ENCODE peak calls at places on chromosomes 6 and 20, in ten cellular contexts. One of them, this sample, is unnamed.

GRCh38 chr20:45372241-45372640 is 5.9 kb downstream of the TP53TG5 start:
- DNase-seq in uterus: no peak
- DNase-seq in psoas muscle: no peak
- DNase-seq in esophagus squamous epithelium: no peak
- DNase-seq in Peyer's patch: no peak
- DNase-seq in hepatocyte: no peak
- DNase-seq in breast epithelium: no peak
- DNase-seq in astrocyte: no peak
- DNase-seq in cardiac muscle cell: no peak
- DNase-seq in heart right ventricle: no peak
- DNase-seq in this sample: no peak

GRCh38 chr6:27502508-27503435 is 29.9 kb upstream of the ZNF184 start:
- DNase-seq in uterus: peak; percentile 80
- DNase-seq in psoas muscle: no peak
- DNase-seq in esophagus squamous epithelium: no peak
- DNase-seq in Peyer's patch: peak; percentile 69
- DNase-seq in hepatocyte: peak; percentile 78
- DNase-seq in breast epithelium: no peak
- DNase-seq in astrocyte: peak; percentile 48
- DNase-seq in cardiac muscle cell: peak; percentile 47
- DNase-seq in heart right ventricle: peak; percentile 47
- DNase-seq in this sample: no peak

GRCh38 chr6:151422981-151423380 is 28.9 kb downstream of the RMND1 start:
- DNase-seq in uterus: no peak
- DNase-seq in psoas muscle: no peak
- DNase-seq in esophagus squamous epithelium: no peak
- DNase-seq in Peyer's patch: no peak
- DNase-seq in hepatocyte: no peak
- DNase-seq in breast epithelium: no peak
- DNase-seq in astrocyte: no peak
- DNase-seq in cardiac muscle cell: no peak
- DNase-seq in heart right ventricle: no peak
- DNase-seq in this sample: no peak

GRCh38 chr6:165636415-165637048 is 26.5 kb downstream of the PDE10A start:
- DNase-seq in uterus: no peak
- DNase-seq in psoas muscle: no peak
- DNase-seq in esophagus squamous epithelium: no peak
- DNase-seq in Peyer's patch: no peak
- DNase-seq in hepatocyte: no peak
- DNase-seq in breast epithelium: no peak
- DNase-seq in astrocyte: peak; percentile 17
- DNase-seq in cardiac muscle cell: peak; percentile 43
- DNase-seq in heart right ventricle: no peak
- DNase-seq in this sample: no peak

GRCh38 chr6:159760602-159761057 is 1.2 kb upstream of the ACAT2 start:
- DNase-seq in uterus: no peak
- DNase-seq in psoas muscle: no peak
- DNase-seq in esophagus squamous epithelium: no peak
- DNase-seq in Peyer's patch: no peak
- DNase-seq in hepatocyte: peak; percentile 16
- DNase-seq in breast epithelium: no peak
- DNase-seq in astrocyte: peak; percentile 77
- DNase-seq in cardiac muscle cell: no peak
- DNase-seq in heart right ventricle: no peak
- DNase-seq in this sample: no peak

GRCh38 chr6:26243742-26244141 is 121.3 kb upstream of the BTN3A2 start:
- DNase-seq in uterus: no peak
- DNase-seq in psoas muscle: no peak
- DNase-seq in esophagus squamous epithelium: no peak
- DNase-seq in Peyer's patch: no peak
- DNase-seq in hepatocyte: peak; percentile 78
- DNase-seq in breast epithelium: no peak
- DNase-seq in astrocyte: no peak
- DNase-seq in cardiac muscle cell: no peak
- DNase-seq in heart right ventricle: no peak
- DNase-seq in this sample: no peak

GRCh38 chr6:127855542-127856159 is 45.2 kb downstream of the THEMIS start:
- DNase-seq in uterus: no peak
- DNase-seq in psoas muscle: no peak
- DNase-seq in esophagus squamous epithelium: no peak
- DNase-seq in Peyer's patch: no peak
- DNase-seq in hepatocyte: peak; percentile 46
- DNase-seq in breast epithelium: no peak
- DNase-seq in astrocyte: no peak
- DNase-seq in cardiac muscle cell: peak; percentile 32
- DNase-seq in heart right ventricle: no peak
- DNase-seq in this sample: peak; percentile 41

GRCh38 chr6:92682999-92683398 is 736.4 kb downstream of the EPHA7 start:
- DNase-seq in uterus: no peak
- DNase-seq in psoas muscle: no peak
- DNase-seq in esophagus squamous epithelium: no peak
- DNase-seq in Peyer's patch: no peak
- DNase-seq in hepatocyte: no peak
- DNase-seq in breast epithelium: no peak
- DNase-seq in astrocyte: no peak
- DNase-seq in cardiac muscle cell: no peak
- DNase-seq in heart right ventricle: no peak
- DNase-seq in this sample: no peak

GRCh38 chr6:56348578-56348977 is 101.2 kb upstream of the COL21A1 start:
- DNase-seq in uterus: no peak
- DNase-seq in psoas muscle: no peak
- DNase-seq in esophagus squamous epithelium: no peak
- DNase-seq in Peyer's patch: no peak
- DNase-seq in hepatocyte: no peak
- DNase-seq in breast epithelium: no peak
- DNase-seq in astrocyte: no peak
- DNase-seq in cardiac muscle cell: no peak
- DNase-seq in heart right ventricle: no peak
- DNase-seq in this sample: no peak

GRCh38 chr6:56346958-56347357 is 99.6 kb upstream of the COL21A1 start:
- DNase-seq in uterus: no peak
- DNase-seq in psoas muscle: no peak
- DNase-seq in esophagus squamous epithelium: no peak
- DNase-seq in Peyer's patch: no peak
- DNase-seq in hepatocyte: no peak
- DNase-seq in breast epithelium: no peak
- DNase-seq in astrocyte: peak; percentile 40
- DNase-seq in cardiac muscle cell: no peak
- DNase-seq in heart right ventricle: no peak
- DNase-seq in this sample: no peak

GRCh38 chr6:56343295-56343694 is 95.9 kb upstream of the COL21A1 start:
- DNase-seq in uterus: no peak
- DNase-seq in psoas muscle: no peak
- DNase-seq in esophagus squamous epithelium: no peak
- DNase-seq in Peyer's patch: no peak
- DNase-seq in hepatocyte: no peak
- DNase-seq in breast epithelium: no peak
- DNase-seq in astrocyte: no peak
- DNase-seq in cardiac muscle cell: no peak
- DNase-seq in heart right ventricle: no peak
- DNase-seq in this sample: no peak

GRCh38 chr6:56347526-56347925 is 100.1 kb upstream of the COL21A1 start:
- DNase-seq in uterus: no peak
- DNase-seq in psoas muscle: no peak
- DNase-seq in esophagus squamous epithelium: no peak
- DNase-seq in Peyer's patch: no peak
- DNase-seq in hepatocyte: no peak
- DNase-seq in breast epithelium: no peak
- DNase-seq in astrocyte: peak; percentile 64
- DNase-seq in cardiac muscle cell: no peak
- DNase-seq in heart right ventricle: no peak
- DNase-seq in this sample: no peak

DNA sequence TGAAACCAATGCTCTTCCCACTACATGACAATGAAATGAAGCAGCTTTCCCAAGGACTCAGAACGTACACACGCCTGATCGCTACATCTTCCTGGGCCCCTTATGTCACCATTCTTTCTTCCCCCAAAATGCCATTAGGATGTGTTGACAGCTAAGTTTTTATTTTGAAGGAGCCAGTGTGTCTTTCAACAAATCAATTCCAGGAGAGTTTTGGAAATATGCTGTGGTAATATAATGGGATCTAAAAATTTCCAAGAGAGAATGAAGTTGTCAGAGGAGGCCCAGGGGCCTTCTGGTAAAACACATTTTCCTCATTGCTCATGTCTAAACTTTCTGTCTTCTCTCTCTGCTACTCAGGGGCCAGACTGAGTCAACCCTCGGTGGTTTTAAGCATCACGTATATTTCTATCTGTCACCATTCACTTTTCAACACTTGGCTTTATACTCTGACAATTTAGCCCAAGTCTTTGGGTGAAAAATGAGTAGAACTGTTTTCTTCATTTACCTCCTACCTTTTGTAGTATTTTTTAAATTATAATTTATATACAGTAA is 98.2 kb upstream of the COL21A1 start:
- DNase-seq in uterus: no peak
- DNase-seq in psoas muscle: no peak
- DNase-seq in esophagus squamous epithelium: no peak
- DNase-seq in Peyer's patch: no peak
- DNase-seq in hepatocyte: no peak
- DNase-seq in breast epithelium: no peak
- DNase-seq in astrocyte: no peak
- DNase-seq in cardiac muscle cell: no peak
- DNase-seq in heart right ventricle: no peak
- DNase-seq in this sample: no peak
- TF ChIP-seq CTCF in uterus: no peak
- TF ChIP-seq CTCF in psoas muscle: no peak
- TF ChIP-seq CTCF in esophagus squamous epithelium: no peak
- TF ChIP-seq CTCF in Peyer's patch: no peak
- TF ChIP-seq CTCF in hepatocyte: no peak
- TF ChIP-seq CTCF in breast epithelium: no peak
- TF ChIP-seq CTCF in astrocyte: no peak
- TF ChIP-seq CTCF in cardiac muscle cell: no peak
- TF ChIP-seq CTCF in heart right ventricle: no peak
- TF ChIP-seq CTCF in this sample: no peak

DNA sequence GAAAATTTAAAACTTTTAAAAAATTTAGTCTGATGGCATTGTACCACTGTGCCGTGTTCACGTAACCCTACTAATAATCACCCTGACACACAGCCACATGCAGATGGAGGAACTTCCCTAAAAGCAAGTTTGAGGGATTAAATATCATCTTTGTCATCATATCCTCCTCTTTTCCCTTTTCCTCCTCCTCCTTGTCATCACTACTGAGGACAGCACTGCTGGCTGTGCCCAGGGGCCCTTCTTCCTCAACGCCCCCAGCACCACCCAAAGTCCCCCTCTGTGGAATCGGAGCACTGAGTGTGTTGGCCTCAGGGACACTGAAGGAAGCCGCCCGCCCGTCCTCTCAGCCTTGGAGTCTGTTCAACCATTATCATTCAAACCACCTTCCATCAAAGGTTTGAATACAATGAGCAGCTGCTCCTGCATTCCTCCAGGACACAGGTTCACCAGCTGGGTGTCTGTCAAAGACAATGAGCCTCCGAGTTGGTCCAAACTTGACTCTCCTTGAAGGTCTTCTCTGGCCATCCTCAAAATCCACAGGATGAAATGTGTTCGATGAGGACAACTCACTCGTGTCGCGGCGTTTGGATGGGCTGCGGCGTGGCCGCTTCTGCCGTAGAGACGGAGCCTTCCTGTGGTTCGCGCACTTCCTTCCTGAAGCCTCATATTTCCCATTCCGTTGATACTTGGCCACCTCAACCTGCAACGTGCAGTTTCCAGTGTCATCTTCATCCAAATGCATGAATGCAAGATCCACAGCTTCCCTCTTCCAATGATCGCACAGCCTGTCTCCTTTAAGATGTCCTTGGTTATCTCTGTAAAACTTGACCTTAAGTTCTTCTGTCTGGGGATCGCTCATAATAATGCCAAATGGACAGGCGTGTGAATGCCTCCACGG is 23.3 kb downstream of the NQO2 start:
- DNase-seq in uterus: no peak
- DNase-seq in psoas muscle: no peak
- DNase-seq in esophagus squamous epithelium: no peak
- DNase-seq in Peyer's patch: peak; percentile 54
- DNase-seq in hepatocyte: no peak
- DNase-seq in breast epithelium: no peak
- DNase-seq in astrocyte: no peak
- DNase-seq in cardiac muscle cell: no peak
- DNase-seq in heart right ventricle: peak; percentile 29
- DNase-seq in this sample: no peak
- H3K4me3 ChIP-seq in uterus: peak overlapping the region; percentile 32
- H3K4me3 ChIP-seq in psoas muscle: peak overlapping the region; percentile 72
- H3K4me3 ChIP-seq in esophagus squamous epithelium: peak overlapping the region; percentile 63
- H3K4me3 ChIP-seq in Peyer's patch: peak overlapping the region; percentile 33
- H3K4me3 ChIP-seq in hepatocyte: no peak overlapping the region
- H3K4me3 ChIP-seq in breast epithelium: peak overlapping the region; percentile 51
- H3K4me3 ChIP-seq in astrocyte: peak overlapping the region; percentile 46
- H3K4me3 ChIP-seq in cardiac muscle cell: no peak overlapping the region
- H3K4me3 ChIP-seq in heart right ventricle: peak overlapping the region; percentile 64
- H3K4me3 ChIP-seq in this sample: peak overlapping the region; percentile 39

GRCh38 chr20:19741914-19742313 is 16.1 kb upstream of the RIN2 start:
- DNase-seq in uterus: no peak
- DNase-seq in psoas muscle: no peak
- DNase-seq in esophagus squamous epithelium: no peak
- DNase-seq in Peyer's patch: no peak
- DNase-seq in hepatocyte: no peak
- DNase-seq in breast epithelium: no peak
- DNase-seq in astrocyte: no peak
- DNase-seq in cardiac muscle cell: no peak
- DNase-seq in heart right ventricle: no peak
- DNase-seq in this sample: no peak

GRCh38 chr20:19740503-19740902 is 17.6 kb upstream of the RIN2 start:
- DNase-seq in uterus: no peak
- DNase-seq in psoas muscle: no peak
- DNase-seq in esophagus squamous epithelium: no peak
- DNase-seq in Peyer's patch: no peak
- DNase-seq in hepatocyte: no peak
- DNase-seq in breast epithelium: no peak
- DNase-seq in astrocyte: no peak
- DNase-seq in cardiac muscle cell: no peak
- DNase-seq in heart right ventricle: no peak
- DNase-seq in this sample: no peak

GRCh38 chr20:19739351-19739750 is 18.7 kb upstream of the RIN2 start:
- DNase-seq in uterus: no peak
- DNase-seq in psoas muscle: no peak
- DNase-seq in esophagus squamous epithelium: no peak
- DNase-seq in Peyer's patch: no peak
- DNase-seq in hepatocyte: no peak
- DNase-seq in breast epithelium: no peak
- DNase-seq in astrocyte: no peak
- DNase-seq in cardiac muscle cell: no peak
- DNase-seq in heart right ventricle: no peak
- DNase-seq in this sample: no peak

GRCh38 chr20:19737025-19737424 is 21.0 kb upstream of the RIN2 start:
- DNase-seq in uterus: peak; percentile 43
- DNase-seq in psoas muscle: no peak
- DNase-seq in esophagus squamous epithelium: no peak
- DNase-seq in Peyer's patch: no peak
- DNase-seq in hepatocyte: peak; percentile 65
- DNase-seq in breast epithelium: no peak
- DNase-seq in astrocyte: peak; percentile 31
- DNase-seq in cardiac muscle cell: no peak
- DNase-seq in heart right ventricle: no peak
- DNase-seq in this sample: no peak

GRCh38 chr20:19738936-19739335 is 19.1 kb upstream of the RIN2 start:
- DNase-seq in uterus: no peak
- DNase-seq in psoas muscle: no peak
- DNase-seq in esophagus squamous epithelium: no peak
- DNase-seq in Peyer's patch: no peak
- DNase-seq in hepatocyte: no peak
- DNase-seq in breast epithelium: no peak
- DNase-seq in astrocyte: peak; percentile 52
- DNase-seq in cardiac muscle cell: no peak
- DNase-seq in heart right ventricle: no peak
- DNase-seq in this sample: no peak
- H3K27ac ChIP-seq in uterus: no peak overlapping the region
- H3K27ac ChIP-seq in psoas muscle: no peak overlapping the region
- H3K27ac ChIP-seq in esophagus squamous epithelium: peak overlapping the region; percentile 89
- H3K27ac ChIP-seq in Peyer's patch: no peak overlapping the region
- H3K27ac ChIP-seq in hepatocyte: peak overlapping the region; percentile 28
- H3K27ac ChIP-seq in breast epithelium: no peak overlapping the region
- H3K27ac ChIP-seq in astrocyte: no peak overlapping the region
- H3K27ac ChIP-seq in cardiac muscle cell: no peak overlapping the region
- H3K27ac ChIP-seq in heart right ventricle: no peak overlapping the region
- H3K27ac ChIP-seq in this sample: no peak overlapping the region

GRCh38 chr6:11919771-11920440 is 92.2 kb upstream of the HIVEP1 start:
- DNase-seq in uterus: no peak
- DNase-seq in psoas muscle: no peak
- DNase-seq in esophagus squamous epithelium: no peak
- DNase-seq in Peyer's patch: no peak
- DNase-seq in hepatocyte: no peak
- DNase-seq in breast epithelium: no peak
- DNase-seq in astrocyte: no peak
- DNase-seq in cardiac muscle cell: no peak
- DNase-seq in heart right ventricle: no peak
- DNase-seq in this sample: no peak
- TF ChIP-seq CTCF in uterus: no peak
- TF ChIP-seq CTCF in psoas muscle: no peak
- TF ChIP-seq CTCF in esophagus squamous epithelium: no peak
- TF ChIP-seq CTCF in Peyer's patch: no peak
- TF ChIP-seq CTCF in hepatocyte: no peak
- TF ChIP-seq CTCF in breast epithelium: no peak
- TF ChIP-seq CTCF in astrocyte: no peak
- TF ChIP-seq CTCF in cardiac muscle cell: no peak
- TF ChIP-seq CTCF in heart right ventricle: no peak
- TF ChIP-seq CTCF in this sample: no peak